ENCODE peak calls at places on chromosomes 16 and 17, in four cellular contexts. Y is brain microvascular endothelial cell, W is choroid plexus epithelial cell, N is Peyer's patch. Q is an unnamed sample.

GRCh38 chr16:8916541-8917225 is 34.5 kb downstream of the LITAFD start:
- DNase-seq in Y (no peak), N (no peak), W (no peak), Q (no peak)

GRCh38 chr16:90031931-90032663 is 12.8 kb upstream of the DBNDD1 start:
- DNase-seq in N (no peak), Y (no peak), W (peak), Q (peak)

GRCh38 chr17:2215616-2216364 is 87.8 kb downstream of the SMG6 start:
- DNase-seq in Y (peak), N (peak), W (peak), Q (peak)

GRCh38 chr17:9266031-9266680 is 244.8 kb downstream of the NTN1 start:
- DNase-seq in N (no peak), Y (no peak), W (no peak), Q (no peak)

GRCh38 chr17:66720027-66720426 is 114.9 kb upstream of the CACNG5 start:
- DNase-seq in Y (no peak), N (no peak), W (no peak), Q (no peak)

GRCh38 chr17:2102931-2103398 is 48.1 kb downstream of the HIC1 start:
- DNase-seq in W (peak), N (no peak), Y (peak), Q (peak)

GRCh38 chr17:58326609-58327341 is 1.8 kb downstream of the TSPOAP1 start:
- DNase-seq in Y (no peak), W (no peak), N (no peak), Q (no peak)

GRCh38 chr16:29903579-29903978 is 3.3 kb downstream of the ASPHD1 start:
- DNase-seq in N (no peak), Y (no peak), W (no peak), Q (no peak)

GRCh38 chr17:55478971-55479370 is 32.3 kb downstream of the SMIM36 start:
- DNase-seq in Y (no peak), W (no peak), N (no peak), Q (peak)

GRCh38 chr17:16281351-16281750 is 64.3 kb downstream of the PIGL start:
- DNase-seq in W (peak), Y (peak), N (no peak), Q (peak)

GRCh38 chr17:64017381-64017980 is 3.0 kb downstream of the ICAM2 start:
- DNase-seq in N (no peak), W (no peak), Y (no peak), Q (no peak)

GRCh38 chr16:1380195-1380594 is 28.5 kb downstream of the GNPTG start:
- DNase-seq in N (no peak), W (no peak), Y (no peak), Q (no peak)

GRCh38 chr17:82703935-82704865 is 5.7 kb upstream of the RAB40B start:
- DNase-seq in Y (no peak), W (no peak), N (no peak), Q (no peak)

GRCh38 chr17:59503489-59503888 is 61.9 kb upstream of the DHX40 start:
- DNase-seq in W (no peak), Y (no peak), N (no peak), Q (no peak)

GRCh38 chr17:57899391-57899790 is 49.5 kb upstream of the MRPS23 start:
- DNase-seq in W (no peak), Y (no peak), N (no peak), Q (no peak)

GRCh38 chr17:63998721-63999679 is 849 bp downstream of the PRR29 start:
- DNase-seq in W (no peak), Y (no peak), N (no peak), Q (no peak)

GRCh38 chr16:86519649-86520316 is 9.5 kb downstream of the FOXF1 start:
- DNase-seq in Y (peak), W (peak), N (peak), Q (peak)

GRCh38 chr16:30557397-30557949 is 701 bp downstream of the ZNF764 start:
- DNase-seq in N (no peak), Y (no peak), W (no peak), Q (peak)

GRCh38 chr17:70527364-70527888 is 358.1 kb downstream of the KCNJ2 start:
- DNase-seq in Y (no peak), W (no peak), N (no peak), Q (no peak)

GRCh38 chr16:57434003-57434402 is 13.2 kb downstream of the CIAPIN1 start:
- DNase-seq in Y (no peak), W (no peak), N (no peak), Q (no peak)

GRCh38 chr17:48505788-48506187 is 25.0 kb downstream of the HOXB1 start:
- DNase-seq in N (no peak), Y (peak), W (peak), Q (peak)

GRCh38 chr16:1019234-1019933 is 37.8 kb downstream of the SOX8 start:
- DNase-seq in Y (peak), N (no peak), W (peak), Q (peak)

GRCh38 chr16:9259914-9260608 is 168.6 kb downstream of the HAPSTR1 start:
- DNase-seq in W (no peak), N (no peak), Y (no peak), Q (no peak)

GRCh38 chr17:82985436-82985820 is 94.0 kb upstream of the METRNL start:
- DNase-seq in Y (no peak), N (no peak), W (no peak), Q (no peak)

GRCh38 chr16:66159987-66160386 is 206.5 kb upstream of the CDH5 start:
- DNase-seq in Y (no peak), W (peak), N (no peak), Q (peak)

GRCh38 chr16:23981429-23982399 is 145.9 kb downstream of the PRKCB start:
- DNase-seq in Y (no peak), N (no peak), W (no peak), Q (no peak)

GRCh38 chr17:80347948-80348351 is 67.0 kb upstream of the ENDOV start:
- DNase-seq in N (no peak), W (no peak), Y (no peak), Q (no peak)

GRCh38 chr17:41984454-41984853 is 17.9 kb downstream of the CNP start:
- DNase-seq in W (no peak), Y (no peak), N (no peak), Q (no peak)

GRCh38 chr17:16551878-16552636 is 16.9 kb downstream of the ZNF287 start:
- DNase-seq in W (no peak), N (no peak), Y (no peak), Q (no peak)

GRCh38 chr16:29899516-29900101 is at the start of gene SEZ6L2:
- DNase-seq in W (peak), N (no peak), Y (peak), Q (peak)

GRCh38 chr17:82049521-82049971 is 2.1 kb downstream of the RFNG start:
- DNase-seq in W (no peak), Y (no peak), N (no peak), Q (no peak)

GRCh38 chr17:40071720-40072480 is 9.1 kb downstream of the THRA start:
- DNase-seq in W (no peak), Y (no peak), N (no peak), Q (no peak)

GRCh38 chr17:19021622-19022083 is 17.1 kb upstream of the FAM83G start:
- DNase-seq in W (no peak), Y (no peak), N (peak), Q (no peak)

GRCh38 chr16:86925067-86925791 is 346.9 kb downstream of the FOXL1 start:
- DNase-seq in W (no peak), N (no peak), Y (peak), Q (no peak)

GRCh38 chr17:81564778-81565177 is 12.6 kb upstream of the FAAP100 start:
- DNase-seq in Y (no peak), W (no peak), N (no peak), Q (no peak)

GRCh38 chr17:1648582-1649115 is 1.0 kb downstream of the RILP start:
- DNase-seq in N (peak), Y (peak), W (peak), Q (peak)

GRCh38 chr17:79871131-79871530 is 31.9 kb upstream of the CBX4 start:
- DNase-seq in Y (no peak), N (no peak), W (no peak), Q (no peak)

GRCh38 chr16:90061437-90061836 is 15.7 kb downstream of the PRDM7 start:
- DNase-seq in Y (no peak), N (no peak), W (no peak), Q (no peak)

GRCh38 chr17:79919862-79920720 is 80.9 kb upstream of the CBX4 start:
- DNase-seq in Y (no peak), N (no peak), W (no peak), Q (no peak)

GRCh38 chr16:14196011-14196410 is 124.9 kb downstream of the MRTFB start:
- DNase-seq in Y (peak), W (peak), N (no peak), Q (no peak)

GRCh38 chr17:20120835-20121234 is 111.7 kb downstream of the SPECC1 start:
- DNase-seq in W (no peak), Y (no peak), N (no peak), Q (no peak)
- H3K4me3 ChIP-seq in W (no peak), Y (no peak), N (no peak), Q (no peak)

GRCh38 chr17:34110315-34110714 is 144.8 kb upstream of the CCL2 start:
- DNase-seq in Y (no peak), N (no peak), W (no peak), Q (no peak)
- TF ChIP-seq CTCF in Y (no peak), N (no peak), W (no peak), Q (no peak)

GRCh38 chr17:7854078-7854777 is 638 bp upstream of the TMEM88 start:
- DNase-seq in W (no peak), Y (no peak), N (no peak), Q (no peak)

GRCh38 chr17:7856081-7856791 is 1.1 kb downstream of the NAA38 start:
- DNase-seq in N (peak), W (peak), Y (no peak), Q (peak)

GRCh38 chr17:7855643-7856080 is 796 bp downstream of the TMEM88 start:
- DNase-seq in Y (no peak), W (peak), N (no peak), Q (no peak)

GRCh38 chr17:7853693-7854043 is 1.2 kb upstream of the TMEM88 start:
- DNase-seq in Y (no peak), N (no peak), W (no peak), Q (no peak)

DNA sequence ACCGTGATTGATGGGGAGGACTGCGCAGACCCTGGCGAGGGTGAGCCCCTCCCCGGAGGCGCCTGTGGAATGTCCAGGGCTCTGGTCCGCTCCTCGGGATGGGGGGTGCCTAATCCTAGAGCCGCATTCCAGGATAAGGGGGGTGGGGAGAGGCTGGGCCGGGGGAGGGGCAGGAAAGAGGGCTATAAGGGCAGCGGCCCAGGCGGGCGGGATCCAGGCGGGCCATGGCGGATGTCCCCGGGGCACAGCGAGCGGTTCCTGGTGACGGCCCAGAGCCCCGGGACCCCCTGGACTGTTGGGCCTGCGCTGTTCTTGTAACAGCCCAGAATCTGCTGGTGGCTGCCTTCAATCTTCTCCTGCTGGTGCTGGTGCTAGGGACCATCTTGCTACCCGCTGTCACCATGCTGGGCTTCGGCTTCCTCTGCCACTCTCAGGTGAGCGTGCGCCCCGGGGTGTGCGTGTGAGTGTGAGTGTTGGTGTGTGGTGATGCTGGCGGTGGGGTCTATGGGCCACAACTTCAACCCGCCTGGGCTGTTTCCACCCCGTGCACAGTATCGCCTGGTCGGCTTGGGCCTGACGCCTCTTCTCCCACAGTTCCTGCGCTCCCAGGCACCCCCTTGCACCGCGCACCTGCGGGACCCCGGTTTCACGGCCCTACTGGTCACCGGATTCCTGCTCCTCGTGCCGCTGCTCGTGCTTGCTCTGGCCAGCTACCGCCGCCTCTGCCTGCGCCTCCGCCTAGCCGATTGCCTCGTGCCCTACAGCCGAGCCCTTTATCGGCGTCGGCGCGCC is at the start of gene TMEM88:
- DNase-seq in N (no peak), W (peak), Y (no peak), Q (no peak)
- H3K4me3 ChIP-seq in N (no peak), W (peak), Y (peak), Q (peak)

DNA sequence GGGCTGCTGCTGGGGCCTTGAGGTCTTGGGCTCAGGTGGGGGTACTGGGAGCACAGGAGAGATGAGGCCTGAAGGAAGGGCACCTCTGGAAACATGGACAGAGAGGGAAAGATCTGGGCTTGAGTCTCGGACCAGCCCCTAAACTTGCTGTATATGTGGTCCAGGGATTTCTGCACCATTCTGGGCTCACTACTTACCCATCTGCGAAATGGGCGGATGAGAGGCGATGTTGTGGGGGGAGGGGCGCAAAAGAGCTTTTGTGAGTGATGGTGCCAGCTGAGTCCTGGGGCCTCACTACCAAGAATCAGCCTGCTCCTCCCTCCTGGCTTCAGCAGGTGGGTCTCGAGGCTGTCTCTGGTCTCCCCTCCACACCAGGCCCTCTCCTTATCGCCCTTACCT is 285 bp downstream of the C17orf99 start:
- DNase-seq in Y (no peak), W (no peak), N (no peak), Q (no peak)
- TF ChIP-seq CTCF in Y (no peak), W (no peak), N (no peak), Q (no peak)

GRCh38 chr17:7011415-7011814 is 1.0 kb upstream of the RNASEK start:
- DNase-seq in N (no peak), W (no peak), Y (no peak), Q (no peak)
- H3K4me3 ChIP-seq in N (peak), W (peak), Y (peak), Q (peak)

DNA sequence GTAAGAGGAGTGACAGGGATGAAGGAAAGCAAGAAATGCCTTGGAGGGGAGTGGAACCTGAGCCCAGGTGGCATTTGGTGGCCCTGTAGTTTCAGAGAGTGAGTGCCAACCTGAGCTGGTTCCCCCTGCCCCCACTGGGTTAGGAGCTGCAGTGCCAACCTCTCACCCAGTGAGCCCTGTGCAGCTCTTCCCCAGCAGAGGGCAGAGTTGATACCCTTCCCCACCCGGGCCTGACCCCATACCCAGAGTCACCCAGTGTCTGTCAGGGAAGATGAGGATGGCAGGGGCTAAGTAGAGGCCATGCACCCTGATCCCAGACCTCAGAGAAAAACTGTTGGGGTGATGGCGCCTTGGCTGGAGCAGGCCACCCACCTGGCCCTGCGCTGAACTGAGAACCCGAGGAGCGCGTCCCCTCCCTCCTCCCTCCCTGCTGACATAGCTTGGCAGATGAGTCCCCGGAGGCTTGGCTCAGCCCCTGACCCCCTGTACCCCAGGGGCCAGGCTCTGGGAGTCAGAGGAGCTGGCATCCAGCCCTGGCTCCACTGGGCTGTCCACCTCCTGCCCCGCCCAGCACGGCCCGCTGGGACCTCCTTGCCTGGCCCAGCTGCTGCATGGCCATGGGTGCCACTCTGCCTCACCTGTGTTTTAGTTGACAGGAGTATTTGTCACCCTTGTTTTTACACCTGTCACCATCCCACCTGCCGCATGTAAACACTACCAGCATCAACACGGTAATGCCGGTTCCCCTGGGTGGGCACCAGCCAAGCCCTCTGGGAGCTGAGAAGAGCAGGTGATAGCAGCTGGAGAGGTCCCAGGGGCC is 113.9 kb downstream of the AMFR start:
- DNase-seq in N (no peak), W (no peak), Y (no peak), Q (no peak)
- TF ChIP-seq CTCF in N (no peak), W (peak), Y (peak), Q (no peak)

GRCh38 chr16:27317320-27317719 is 3.5 kb downstream of the IL4R start:
- DNase-seq in W (no peak), Y (no peak), N (no peak), Q (no peak)
- H3K4me3 ChIP-seq in W (no peak), Y (no peak), N (no peak), Q (no peak)

GRCh38 chr17:67801626-67802175 is 23.6 kb upstream of the BPTF start:
- DNase-seq in W (no peak), N (no peak), Y (no peak), Q (no peak)

DNA sequence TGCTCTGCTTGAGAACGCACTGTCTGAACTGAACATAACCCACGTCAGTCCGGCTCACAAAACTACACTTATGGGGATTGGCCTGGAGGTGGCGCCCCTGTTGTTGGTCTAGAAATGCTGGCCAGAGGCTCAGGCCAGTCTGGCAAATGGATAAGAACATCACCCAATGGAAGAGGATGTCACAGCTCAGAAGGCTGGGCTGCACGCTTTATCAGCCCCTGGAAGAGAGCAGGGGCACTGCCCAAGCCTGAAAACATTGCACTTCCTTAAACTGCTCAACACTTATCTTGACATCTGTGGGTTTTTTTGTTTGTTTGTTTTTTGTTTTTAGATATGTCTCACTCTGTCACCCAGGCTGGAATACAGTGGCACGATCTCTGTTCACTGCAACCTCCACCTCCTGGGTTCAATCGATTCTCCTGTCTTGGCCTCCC is 24.8 kb upstream of the BPTF start:
- DNase-seq in N (peak), W (peak), Y (peak), Q (peak)
- TF ChIP-seq CTCF in N (peak), W (peak), Y (peak), Q (peak)

Q was measured in foreskin fibroblast.